ENCODE peak calls at places on chromosomes 13 and 19, in seven cellular contexts. R, D, S, G, B, P and J are unnamed samples.

GRCh38 chr19:6632002-6632621 is 37.8 kb downstream of the TNFSF14 start:
- DNase-seq in G (peak), B (peak), D (peak), S (peak), P (peak), R (peak), J (peak)

GRCh38 chr19:30783212-30783611 is 411.0 kb downstream of the ZNF536 start:
- DNase-seq in R (no peak), D (no peak), P (no peak), B (no peak), G (no peak), S (no peak), J (no peak)

GRCh38 chr13:31733066-31733465 is 6.3 kb upstream of the RXFP2 start:
- DNase-seq in S (no peak), P (no peak), B (no peak), D (no peak), R (no peak), G (no peak), J (no peak)

GRCh38 chr19:45444318-45445041 is 20.8 kb upstream of the ERCC1 start:
- DNase-seq in D (peak), B (no peak), R (peak), G (peak), P (peak), S (no peak), J (peak)

GRCh38 chr13:48902421-48902820 is 73.3 kb upstream of the FNDC3A start:
- DNase-seq in P (no peak), G (no peak), S (no peak), R (no peak), B (no peak), D (no peak), J (no peak)

GRCh38 chr19:16473875-16474397 is 2.2 kb upstream of the EPS15L1 start:
- DNase-seq in G (no peak), P (no peak), D (no peak), S (no peak), R (no peak), B (no peak), J (no peak)

GRCh38 chr19:45863840-45864628 is at the start of gene FOXA3:
- DNase-seq in P (peak), B (no peak), G (peak), D (peak), R (peak), S (no peak), J (peak)

GRCh38 chr13:104779311-104779710 is 1713.1 kb upstream of the SLC10A2 start:
- DNase-seq in R (no peak), S (no peak), B (no peak), G (no peak), D (no peak), P (no peak), J (no peak)

GRCh38 chr13:48500652-48501197 is 32.2 kb downstream of the RCBTB2 start:
- DNase-seq in S (no peak), G (no peak), B (no peak), D (peak), P (no peak), R (no peak), J (peak)

GRCh38 chr19:10291554-10292205 is 1.9 kb downstream of the ICAM5 start:
- DNase-seq in D (no peak), R (no peak), S (no peak), G (no peak), P (no peak), B (no peak), J (no peak)

GRCh38 chr19:41702208-41702651 is 6.2 kb upstream of the CEACAM5 start:
- DNase-seq in D (no peak), R (no peak), P (no peak), S (no peak), G (no peak), B (no peak), J (peak)

GRCh38 chr19:11390359-11390758 is 6.2 kb upstream of the EPOR start:
- DNase-seq in P (no peak), S (no peak), R (no peak), B (no peak), D (no peak), G (no peak), J (no peak)